ENCODE peak calls at places on chromosomes 6 and 20, in ten cellular contexts. Z, Y, O, M, I, B, F, P, Q and A are unnamed samples.
A peak's percentile ranks its signal among the peaks of the same experiment; 100 is the strongest.

GRCh38 chr20:63576311-63576710 is 2.3 kb upstream of the HELZ2 start:
- DNase-seq in Q (no peak), I (no peak), M (no peak), Y (no peak), P (no peak), F (no peak), Z (no peak), B (no peak), O (no peak), A (no peak)

GRCh38 chr20:5197847-5198650 is 71.2 kb downstream of the CDS2 start:
- DNase-seq in M (no peak), Z (no peak), P (no peak), Q (no peak), O (no peak), B (no peak), F (no peak), I (no peak), Y (no peak), A (no peak)

GRCh38 chr20:38221041-38221589 is 39.4 kb downstream of the KIAA1755 start:
- DNase-seq in Z (no peak), O (peak; percentile 91), B (peak; percentile 63), F (peak; percentile 71), I (peak; percentile 66), Q (peak; percentile 78), P (peak; percentile 61), M (peak; percentile 88), Y (no peak), A (peak; percentile 80)

GRCh38 chr20:16444056-16444777 is 129.0 kb downstream of the KIF16B start:
- DNase-seq in M (no peak), O (no peak), F (peak; percentile 46), P (no peak), Y (no peak), B (no peak), Q (no peak), I (no peak), Z (no peak), A (no peak)

GRCh38 chr20:49320460-49320859 is 42.6 kb upstream of the ZNFX1 start:
- DNase-seq in B (no peak), I (no peak), P (no peak), Y (no peak), O (no peak), Q (no peak), Z (no peak), F (peak; percentile 24), M (peak; percentile 27), A (peak; percentile 28)

GRCh38 chr6:41427642-41428401 is 92.4 kb downstream of the NCR2 start:
- DNase-seq in O (peak; percentile 82), I (no peak), M (no peak), Y (no peak), P (peak; percentile 63), F (peak; percentile 14), Q (peak; percentile 79), B (peak; percentile 74), Z (no peak), A (peak; percentile 65)

GRCh38 chr6:37691904-37692806 is 5.5 kb downstream of the MDGA1 start:
- DNase-seq in F (peak; percentile 82), Z (no peak), I (peak; percentile 71), O (peak; percentile 94), M (peak; percentile 91), Q (peak; percentile 85), B (peak; percentile 74), Y (no peak), P (peak; percentile 77), A (peak; percentile 76)

GRCh38 chr6:81749704-81750103 is 2.8 kb downstream of the TENT5A start:
- DNase-seq in O (no peak), M (no peak), B (no peak), I (no peak), Y (no peak), P (no peak), F (no peak), Q (no peak), Z (no peak), A (peak; percentile 68)

GRCh38 chr6:27073441-27073840 is 174.1 kb upstream of the PRSS16 start:
- DNase-seq in M (no peak), P (no peak), F (no peak), Q (no peak), Z (no peak), B (no peak), Y (no peak), O (no peak), I (no peak), A (no peak)

GRCh38 chr6:99165838-99166237 is 183.6 kb downstream of the FAXC start:
- DNase-seq in Q (no peak), B (no peak), I (no peak), P (no peak), M (no peak), F (no peak), Z (no peak), Y (no peak), O (no peak), A (no peak)

GRCh38 chr6:131694832-131695426 is 6.3 kb downstream of the OR2A4 start:
- DNase-seq in M (peak; percentile 47), Q (no peak), P (peak; percentile 33), Y (no peak), O (no peak), Z (no peak), F (peak; percentile 57), I (no peak), B (peak; percentile 42), A (peak; percentile 63)

GRCh38 chr6:92777146-92777740 is 642.1 kb downstream of the EPHA7 start:
- DNase-seq in O (no peak), M (no peak), I (no peak), Q (no peak), Y (no peak), F (no peak), B (no peak), Z (no peak), P (no peak), A (peak; percentile 37)

GRCh38 chr20:38034108-38034649 is 633 bp downstream of the RPRD1B start:
- DNase-seq in P (no peak), B (no peak), F (no peak), M (no peak), I (no peak), Y (no peak), Z (no peak), O (no peak), Q (no peak), A (peak; percentile 19)

GRCh38 chr6:88548891-88549505 is 382.9 kb upstream of the CNR1 start:
- DNase-seq in F (peak; percentile 74), Z (no peak), I (no peak), B (no peak), O (no peak), P (no peak), Y (no peak), Q (no peak), M (no peak), A (no peak)

GRCh38 chr6:134551245-134551960 is 233.5 kb upstream of the SGK1 start:
- DNase-seq in O (no peak), F (peak; percentile 16), Y (no peak), M (no peak), I (no peak), B (no peak), Z (no peak), Q (no peak), P (no peak), A (no peak)

DNA sequence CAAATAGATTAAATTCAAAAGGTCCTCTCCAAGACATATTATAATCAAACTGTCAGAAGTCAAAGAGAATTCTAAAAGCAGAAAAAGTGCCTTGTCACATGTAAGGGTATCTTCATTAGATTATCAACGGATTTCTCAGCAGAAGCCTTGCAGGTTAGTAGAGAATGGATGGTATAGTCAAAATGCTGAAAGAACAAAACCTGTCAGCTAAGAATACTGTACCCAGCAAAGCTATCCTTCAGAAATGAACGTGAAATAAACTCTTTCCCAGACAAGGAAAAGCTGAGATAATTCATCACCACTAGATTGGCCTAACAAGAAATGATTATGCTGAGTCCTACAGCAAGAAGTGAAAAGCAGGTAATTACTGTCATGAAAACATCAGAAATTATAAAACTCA is 92.9 kb downstream of the STXBP5 start:
- DNase-seq in P (no peak), B (no peak), O (no peak), M (no peak), Y (no peak), Q (no peak), F (no peak), Z (no peak), I (no peak), A (no peak)
- TF ChIP-seq CTCF in P (no peak), B (no peak), O (no peak), M (no peak), Y (no peak), Q (no peak), F (no peak), Z (no peak), I (no peak), A (no peak)

GRCh38 chr6:163414367-163415175 is at the start of gene QKI:
- DNase-seq in P (peak; percentile 78), I (peak; percentile 73), F (peak; percentile 85), Y (peak; percentile 11), O (peak; percentile 96), M (peak; percentile 89), Z (no peak), B (peak; percentile 82), Q (peak; percentile 70), A (peak; percentile 87)
- TF ChIP-seq POLR2A in P (peak; percentile 23), I (no peak), F (peak; percentile 90), Y (no peak), O (no peak), M (no peak), Z (peak; percentile 58), B (peak; percentile 40), Q (peak; percentile 12), A (peak; percentile 58)

GRCh38 chr20:11755071-11755881 is 162.4 kb upstream of the BTBD3 start:
- DNase-seq in F (no peak), B (no peak), M (no peak), I (no peak), O (no peak), P (no peak), Y (no peak), Z (no peak), Q (no peak), A (no peak)
- TF ChIP-seq CTCF in F (peak; percentile 9), B (no peak), M (no peak), I (no peak), O (no peak), P (peak; percentile 27), Y (no peak), Z (no peak), Q (no peak), A (no peak)

GRCh38 chr6:56842602-56843475 is 112.1 kb upstream of the BEND6 start:
- DNase-seq in I (no peak), M (no peak), Y (no peak), B (no peak), P (peak; percentile 37), Q (peak; percentile 52), F (peak; percentile 36), Z (no peak), O (peak; percentile 79), A (peak; percentile 78)

GRCh38 chr6:56841751-56842150 is 113.2 kb upstream of the BEND6 start:
- DNase-seq in Y (no peak), P (no peak), B (no peak), M (no peak), I (no peak), Z (no peak), O (no peak), F (no peak), Q (no peak), A (no peak)

GRCh38 chr6:56845027-56845426 is 109.9 kb upstream of the BEND6 start:
- DNase-seq in O (no peak), Y (no peak), P (no peak), Q (no peak), Z (no peak), F (no peak), B (no peak), M (no peak), I (no peak), A (no peak)

GRCh38 chr6:56841372-56841749 is 113.5 kb upstream of the BEND6 start:
- DNase-seq in M (no peak), F (no peak), O (no peak), P (no peak), Z (no peak), Q (no peak), B (no peak), Y (no peak), I (no peak), A (no peak)

GRCh38 chr6:56843476-56844349 is 111.2 kb upstream of the BEND6 start:
- DNase-seq in Z (peak; percentile 66), P (peak; percentile 68), F (peak; percentile 73), M (peak; percentile 40), Y (no peak), I (no peak), B (peak; percentile 52), O (peak; percentile 87), Q (peak; percentile 64), A (peak; percentile 90)
- TF ChIP-seq POLR2A in Z (peak; percentile 71), P (peak; percentile 32), F (peak; percentile 42), M (no peak), Y (no peak), I (no peak), B (peak; percentile 12), O (no peak), Q (no peak), A (no peak)